ENCODE peak calls at places on chromosome 3, in five cellular contexts. O, N, W, J and Z are unnamed samples.

GRCh38 chr3:62556121-62556520 is 182.8 kb upstream of the FEZF2 start:
- DNase-seq in O (no peak), N (no peak), W (no peak), J (no peak), Z (no peak)

GRCh38 chr3:88034463-88034862 is 24.3 kb downstream of the CGGBP1 start:
- DNase-seq in O (no peak), N (no peak), W (no peak), J (no peak), Z (no peak)

GRCh38 chr3:69738291-69738690 is 973 bp upstream of the MITF start:
- DNase-seq in O (peak; percentile 20), N (no peak), W (no peak), J (no peak), Z (no peak)

GRCh38 chr3:175426805-175427204 is 567.7 kb downstream of the NAALADL2 start:
- DNase-seq in O (no peak), N (no peak), W (no peak), J (no peak), Z (no peak)

GRCh38 chr3:47536967-47537366 is 23.5 kb upstream of the ELP6 start:
- DNase-seq in O (no peak), N (no peak), W (no peak), J (no peak), Z (no peak)

GRCh38 chr3:186261638-186262037 is 100.4 kb downstream of the DGKG start:
- DNase-seq in O (no peak), N (peak; percentile 39), W (no peak), J (no peak), Z (no peak)

GRCh38 chr3:159789742-159790635 is 198.6 kb upstream of the IL12A start:
- DNase-seq in O (no peak), N (no peak), W (no peak), J (no peak), Z (no peak)

GRCh38 chr3:120678331-120678845 is 3.7 kb downstream of the HGD start:
- DNase-seq in O (peak; percentile 88), N (peak; percentile 5), W (peak; percentile 26), J (peak; percentile 96), Z (peak; percentile 63)

GRCh38 chr3:149151843-149152242 is 22.4 kb downstream of the HPS3 start:
- DNase-seq in O (peak; percentile 60), N (no peak), W (no peak), J (no peak), Z (peak; percentile 41)

GRCh38 chr3:181887685-181888084 is 176.0 kb downstream of the SOX2 start:
- DNase-seq in O (no peak), N (no peak), W (no peak), J (no peak), Z (no peak)

GRCh38 chr3:20054549-20054987 is 14.3 kb downstream of the KAT2B start:
- DNase-seq in O (peak; percentile 79), N (peak; percentile 56), W (peak; percentile 80), J (peak; percentile 78), Z (peak; percentile 56)

GRCh38 chr3:20865811-20866210 is 679.8 kb upstream of the SGO1 start:
- DNase-seq in O (no peak), N (no peak), W (no peak), J (no peak), Z (no peak)

GRCh38 chr3:139934557-139935070 is 371 bp upstream of the CLSTN2 start:
- DNase-seq in O (no peak), N (no peak), W (no peak), J (no peak), Z (no peak)

GRCh38 chr3:178131801-178132200 is 404.4 kb upstream of the KCNMB2 start:
- DNase-seq in O (peak; percentile 72), N (no peak), W (no peak), J (no peak), Z (no peak)

GRCh38 chr3:72164635-72164978 is 379.7 kb upstream of the PROK2 start:
- DNase-seq in O (no peak), N (no peak), W (no peak), J (no peak), Z (no peak)

GRCh38 chr3:152910966-152911365 is 76.0 kb downstream of the P2RY1 start:
- DNase-seq in O (no peak), N (no peak), W (no peak), J (no peak), Z (no peak)

GRCh38 chr3:152910211-152910610 is 75.3 kb downstream of the P2RY1 start:
- DNase-seq in O (no peak), N (no peak), W (no peak), J (peak; percentile 4), Z (no peak)

GRCh38 chr3:152905631-152906030 is 70.7 kb downstream of the P2RY1 start:
- DNase-seq in O (no peak), N (no peak), W (no peak), J (no peak), Z (no peak)

GRCh38 chr3:152909180-152909883 is 74.4 kb downstream of the P2RY1 start:
- DNase-seq in O (peak; percentile 72), N (no peak), W (no peak), J (no peak), Z (no peak)
- TF ChIP-seq CTCF in O (no peak), N (no peak), W (no peak), J (no peak), Z (no peak)

DNA sequence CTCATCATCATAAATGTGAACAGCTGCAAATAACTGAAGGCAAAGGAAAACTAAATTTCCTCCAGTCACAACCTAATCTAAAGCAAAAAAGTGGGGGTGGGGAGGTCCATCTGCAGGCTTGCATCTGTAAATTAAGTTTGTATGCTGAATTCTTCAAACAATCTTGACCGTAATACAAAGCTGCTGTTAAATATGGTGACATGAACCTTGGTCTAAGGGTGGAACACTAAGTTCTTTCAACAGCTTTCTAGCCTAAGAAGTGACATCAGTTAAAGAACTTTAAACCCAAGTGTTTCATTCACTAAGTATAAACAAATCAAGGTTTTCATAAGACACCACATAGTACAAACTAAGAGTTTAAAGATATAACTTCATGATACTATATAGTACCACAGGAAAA is 4.3 kb downstream of the LRRFIP2 start:
- DNase-seq in O (no peak), N (no peak), W (no peak), J (peak; percentile 6), Z (no peak)
- H3K4me3 ChIP-seq in O (no peak overlapping the region), N (no peak overlapping the region), W (no peak overlapping the region), J (no peak overlapping the region), Z (no peak overlapping the region)

GRCh38 chr3:157075693-157076420 is 84.1 kb downstream of the CCNL1 start:
- DNase-seq in O (no peak), N (no peak), W (peak; percentile 62), J (no peak), Z (no peak)

GRCh38 chr3:157079677-157080369 is 80.1 kb downstream of the CCNL1 start:
- DNase-seq in O (peak; percentile 59), N (no peak), W (no peak), J (no peak), Z (no peak)

GRCh38 chr3:157074490-157074889 is 85.5 kb downstream of the CCNL1 start:
- DNase-seq in O (no peak), N (no peak), W (no peak), J (no peak), Z (no peak)

GRCh38 chr3:157078131-157078835 is 81.7 kb downstream of the CCNL1 start:
- DNase-seq in O (no peak), N (no peak), W (no peak), J (no peak), Z (no peak)

DNA sequence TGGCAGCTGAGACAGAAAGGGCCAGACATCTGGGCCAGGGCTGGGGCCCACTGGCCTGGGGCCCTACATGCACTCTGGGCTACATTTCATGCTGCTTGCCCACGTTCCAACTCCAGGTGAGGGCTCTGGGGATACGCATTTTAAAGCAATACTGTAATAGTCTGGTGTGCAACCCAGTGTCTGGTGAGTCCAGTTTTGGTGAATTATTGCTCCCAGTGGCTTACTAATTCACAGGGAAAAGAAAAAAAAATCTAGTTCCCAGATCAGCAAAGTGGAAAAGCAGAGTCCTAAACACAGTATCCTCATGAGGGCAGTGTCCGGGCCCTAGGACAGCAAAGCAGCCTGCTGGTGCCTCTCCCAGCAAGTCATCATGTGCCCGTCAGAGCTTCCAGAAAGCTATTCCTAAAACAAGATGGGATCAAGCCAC is 82.4 kb downstream of the CCNL1 start:
- DNase-seq in O (peak; percentile 88), N (no peak), W (no peak), J (peak; percentile 23), Z (no peak)
- TF ChIP-seq CTCF in O (peak; percentile 51), N (no peak), W (no peak), J (peak; percentile 44), Z (peak; percentile 35)

GRCh38 chr3:23130406-23130805 is 72.7 kb upstream of the UBE2E2 start:
- DNase-seq in O (no peak), N (no peak), W (no peak), J (no peak), Z (no peak)
- H3K4me3 ChIP-seq in O (no peak overlapping the region), N (no peak overlapping the region), W (no peak overlapping the region), J (no peak overlapping the region), Z (no peak overlapping the region)

GRCh38 chr3:145395421-145395820 is 765.6 kb downstream of the PLOD2 start:
- DNase-seq in O (no peak), N (no peak), W (no peak), J (no peak), Z (no peak)
- TF ChIP-seq CTCF in O (no peak), N (no peak), W (no peak), J (no peak), Z (no peak)

DNA sequence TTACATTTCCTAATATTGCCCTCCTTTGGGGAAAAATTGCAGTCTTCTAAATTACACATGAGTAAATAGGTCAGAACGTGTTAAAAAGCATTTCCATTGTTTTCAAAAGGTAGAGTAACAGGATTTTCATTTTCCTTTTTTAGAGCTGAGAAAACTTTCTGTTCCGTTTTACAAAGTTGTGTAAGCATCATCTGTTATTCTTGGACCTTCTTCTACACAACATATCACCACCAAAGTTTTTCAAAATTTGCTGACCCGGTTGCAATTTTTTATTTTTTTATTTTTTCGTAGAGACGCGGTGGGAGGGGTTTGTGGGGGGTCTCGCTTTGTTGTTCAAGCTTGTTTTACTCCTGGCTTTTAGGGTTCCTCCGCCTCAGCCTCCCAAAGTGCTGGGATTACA is 1.1 kb downstream of the CCDC39 start:
- DNase-seq in O (no peak), N (no peak), W (no peak), J (no peak), Z (no peak)
- H3K4me3 ChIP-seq in O (no peak overlapping the region), N (no peak overlapping the region), W (no peak overlapping the region), J (no peak overlapping the region), Z (no peak overlapping the region)

DNA sequence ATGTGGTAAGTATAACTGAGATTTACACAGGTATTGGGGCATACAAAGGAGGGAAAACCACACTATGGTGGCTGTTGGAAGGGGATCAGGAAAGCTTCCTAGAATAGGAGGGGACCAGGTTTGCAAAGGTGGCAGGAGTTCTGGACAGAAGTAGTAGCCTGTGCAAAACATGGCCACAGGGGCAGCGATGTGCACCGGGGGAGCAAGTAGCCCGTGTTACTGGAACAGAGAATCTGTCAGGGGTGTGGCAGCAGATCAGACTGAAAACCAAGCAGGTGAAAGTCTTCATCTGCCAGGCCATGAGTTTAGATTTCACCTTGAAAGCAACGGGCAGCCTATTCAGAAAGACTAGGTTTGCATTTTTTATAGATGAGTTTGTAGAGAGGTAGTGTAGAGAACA is 182.3 kb upstream of the LPP start:
- DNase-seq in O (no peak), N (peak; percentile 58), W (no peak), J (no peak), Z (no peak)
- TF ChIP-seq CTCF in O (no peak), N (peak; percentile 24), W (no peak), J (no peak), Z (peak; percentile 3)

DNA sequence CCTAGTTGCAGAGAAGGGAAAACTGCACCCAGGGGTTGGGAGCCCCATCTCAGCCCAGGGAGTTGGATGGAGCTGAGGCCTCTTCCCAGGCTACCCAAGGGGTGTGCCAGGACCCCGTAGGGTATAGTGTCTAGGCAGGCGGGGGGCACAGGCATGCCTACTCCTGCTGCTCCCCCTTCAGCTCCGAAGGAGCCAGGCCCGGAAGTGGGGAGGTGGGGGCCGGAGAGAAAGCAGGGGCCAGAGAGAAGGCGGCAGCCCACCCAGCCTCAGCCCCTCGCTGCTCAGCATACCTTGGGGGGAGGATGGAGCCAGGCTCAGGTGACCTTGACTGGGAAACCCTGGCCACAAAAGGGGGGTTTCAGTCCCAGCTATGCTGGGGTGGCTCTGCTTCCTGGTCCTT is 1.4 kb downstream of the SEMA3F start:
- DNase-seq in O (no peak), N (no peak), W (no peak), J (no peak), Z (no peak)
- H3K4me3 ChIP-seq in O (peak overlapping the region; percentile 70), N (no peak overlapping the region), W (peak overlapping the region; percentile 47), J (peak overlapping the region; percentile 67), Z (peak overlapping the region; percentile 69)